ENCODE peak calls at places on chromosomes 12 and 14, in eight cellular contexts. M is upper lobe of left lung, V is ovary, X is GM23248, I is brain microvascular endothelial cell, U is right cardiac atrium, Y is RWPE1, T is MM.1S. D is an unnamed sample.

GRCh38 chr12:57772429-57773322 is at the start of gene EEF1AKMT3:
- DNase-seq in T (peak), I (peak), V (peak), M (peak), U (peak), Y (peak), X (peak), D (peak)

GRCh38 chr12:5748027-5748426 is 197.0 kb downstream of the ANO2 start:
- DNase-seq in I (no peak), Y (no peak), U (no peak), M (no peak), T (no peak), X (no peak), V (no peak), D (no peak)

GRCh38 chr12:105198961-105199360 is 37.0 kb downstream of the APPL2 start:
- DNase-seq in Y (no peak), V (no peak), I (no peak), X (no peak), M (no peak), T (no peak), U (no peak), D (no peak)

GRCh38 chr14:69695664-69696527 is 71.0 kb upstream of the SRSF5 start:
- DNase-seq in X (peak), M (no peak), V (no peak), I (no peak), T (no peak), Y (no peak), U (no peak), D (peak)

GRCh38 chr12:107335802-107336570 is 242.6 kb upstream of the CRY1 start:
- DNase-seq in U (no peak), X (no peak), I (no peak), M (no peak), T (no peak), V (no peak), Y (no peak), D (peak)

GRCh38 chr14:98099527-98099926 is 1172.5 kb downstream of the BCL11B start:
- DNase-seq in I (no peak), M (no peak), U (no peak), V (no peak), Y (no peak), X (no peak), T (no peak), D (no peak)

GRCh38 chr12:6950944-6951540 is at the start of gene PTPN6:
- DNase-seq in X (no peak), Y (no peak), I (no peak), V (no peak), M (peak), T (no peak), U (peak), D (no peak)

GRCh38 chr14:65281991-65282908 is 130.3 kb upstream of the FUT8 start:
- DNase-seq in I (peak), V (no peak), X (peak), Y (no peak), M (no peak), T (peak), U (no peak), D (no peak)

GRCh38 chr12:1171657-1172056 is 180.6 kb downstream of the ERC1 start:
- DNase-seq in V (no peak), Y (peak), X (no peak), I (no peak), T (no peak), M (no peak), U (no peak), D (peak)

GRCh38 chr14:67837011-67837624 is 17.5 kb downstream of the RAD51B start:
- DNase-seq in V (peak), X (peak), I (peak), U (peak), M (no peak), T (peak), Y (peak), D (peak)

GRCh38 chr14:48127674-48128073 is 452.3 kb upstream of the MDGA2 start:
- DNase-seq in X (no peak), U (no peak), I (no peak), V (no peak), M (no peak), T (no peak), Y (no peak), D (no peak)

GRCh38 chr12:123284669-123285068 is 13.0 kb upstream of the CDK2AP1 start:
- DNase-seq in I (no peak), M (no peak), V (no peak), X (no peak), T (no peak), U (no peak), Y (no peak), D (no peak)

GRCh38 chr12:73973486-73973885 is 564.1 kb upstream of the ATXN7L3B start:
- DNase-seq in Y (no peak), V (no peak), X (no peak), U (no peak), M (no peak), I (no peak), T (no peak), D (no peak)

GRCh38 chr14:102464846-102465341 is 44.7 kb downstream of the ANKRD9 start:
- DNase-seq in X (no peak), Y (no peak), I (no peak), M (no peak), V (no peak), T (no peak), U (no peak), D (no peak)

GRCh38 chr14:63895510-63895909 is 42.7 kb downstream of the SYNE2 start:
- DNase-seq in Y (no peak), V (no peak), U (no peak), I (no peak), X (no peak), M (no peak), T (no peak), D (peak)

GRCh38 chr12:50198829-50199228 is 31.7 kb upstream of the CERS5 start:
- DNase-seq in M (no peak), U (no peak), V (no peak), X (no peak), I (no peak), T (no peak), Y (no peak), D (no peak)
- H3K27ac ChIP-seq in M (no peak), U (no peak), V (no peak), X (no peak), I (no peak), T (no peak), Y (peak), D (no peak)

GRCh38 chr12:47839214-47839613 is 19.5 kb upstream of the HDAC7 start:
- DNase-seq in V (no peak), U (no peak), I (no peak), M (no peak), Y (no peak), X (peak), T (no peak), D (no peak)
- H3K27ac ChIP-seq in V (no peak), U (no peak), I (no peak), M (no peak), Y (no peak), X (no peak), T (no peak), D (no peak)

GRCh38 chr12:54136844-54137580 is 51.8 kb downstream of the SMUG1 start:
- DNase-seq in U (no peak), V (no peak), Y (no peak), T (no peak), I (no peak), X (peak), M (no peak), D (no peak)
- H3K27ac ChIP-seq in U (no peak), V (no peak), Y (no peak), T (no peak), I (no peak), X (peak), M (no peak), D (no peak)

GRCh38 chr14:76784266-76784874 is 23.1 kb downstream of the VASH1 start:
- DNase-seq in I (no peak), X (no peak), T (no peak), U (no peak), Y (no peak), V (peak), M (no peak), D (no peak)

GRCh38 chr14:76784881-76785280 is 23.6 kb downstream of the VASH1 start:
- DNase-seq in V (peak), M (no peak), U (peak), I (peak), X (peak), T (peak), Y (peak), D (peak)

GRCh38 chr14:76781648-76782051 is 20.4 kb downstream of the VASH1 start:
- DNase-seq in Y (no peak), V (peak), M (no peak), I (no peak), X (no peak), T (no peak), U (no peak), D (no peak)

GRCh38 chr14:76782115-76782884 is 21.0 kb downstream of the VASH1 start:
- DNase-seq in X (no peak), V (peak), I (no peak), U (no peak), T (no peak), Y (no peak), M (no peak), D (no peak)

DNA sequence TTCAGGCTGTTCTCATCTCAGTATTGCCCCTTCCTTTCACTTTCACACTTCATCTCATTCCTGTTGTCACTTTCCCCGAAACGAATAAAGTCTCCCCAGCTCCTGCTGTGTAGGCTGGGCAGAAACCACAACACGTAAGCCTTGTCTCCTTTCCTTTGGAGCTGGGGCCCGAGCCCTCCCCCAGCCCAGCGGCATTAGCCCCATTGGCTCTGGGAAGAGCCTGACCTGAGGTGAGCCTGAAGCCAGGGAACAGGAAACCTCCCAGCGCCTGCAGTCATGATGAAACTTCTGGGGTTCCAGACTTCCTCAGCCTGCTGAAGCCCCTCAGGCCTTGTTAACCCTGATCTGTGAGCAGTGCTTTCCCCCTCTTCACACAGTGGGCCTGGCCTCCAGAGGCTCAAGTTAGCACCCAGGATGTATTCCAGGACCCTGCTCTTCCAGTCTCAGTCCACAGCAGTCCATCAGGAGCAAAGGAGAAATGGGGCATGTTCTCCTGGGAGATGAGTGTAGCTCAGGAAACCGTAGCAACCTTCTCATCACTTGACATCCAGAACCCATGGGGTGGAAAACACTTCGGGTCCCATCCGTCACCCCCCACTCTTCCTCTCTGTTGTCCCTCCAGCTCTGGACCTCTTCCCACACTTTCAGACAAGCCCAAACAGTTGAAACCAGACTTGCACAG is 21.8 kb downstream of the VASH1 start:
- DNase-seq in I (no peak), M (no peak), V (peak), Y (no peak), U (no peak), X (no peak), T (no peak), D (no peak)
- H3K27ac ChIP-seq in I (no peak), M (peak), V (peak), Y (peak), U (peak), X (no peak), T (no peak), D (no peak)

DNA sequence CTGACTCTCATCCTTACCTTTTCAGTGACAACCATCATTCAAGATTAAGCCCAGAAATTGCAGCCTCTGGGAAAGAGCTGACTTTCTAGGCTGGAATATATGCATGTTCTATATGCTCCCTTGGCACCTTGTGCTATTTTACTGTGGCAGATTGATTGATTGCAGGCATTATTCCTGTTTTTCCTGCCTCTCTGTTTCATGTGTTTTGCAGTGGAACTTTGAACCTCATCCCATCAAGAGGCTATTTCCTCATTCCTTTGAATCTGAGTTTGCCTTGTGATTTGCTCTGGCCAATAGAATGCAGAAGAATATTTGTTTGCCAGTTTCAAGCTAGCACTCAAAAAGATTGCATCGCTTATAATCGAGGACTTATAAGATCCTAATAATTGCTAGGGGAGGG is 174.8 kb upstream of the DCN start:
- DNase-seq in T (no peak), V (no peak), Y (no peak), X (no peak), I (no peak), U (no peak), M (no peak), D (no peak)
- H3K27ac ChIP-seq in T (no peak), V (no peak), Y (no peak), X (no peak), I (no peak), U (no peak), M (no peak), D (no peak)